ENCODE peak calls at places on chromosome 4, in eight cellular contexts. One of them, this sample, is unnamed.

GRCh38 chr4:159455675-159456235 is 352.9 kb downstream of the RAPGEF2 start:
- DNase-seq in activated B cell treated with CpG ODN at 0.5 μM for 24 hours: no peak
- DNase-seq in tibial artery: no peak
- DNase-seq in psoas muscle: no peak
- DNase-seq in neural crest cell: peak
- DNase-seq in kidney epithelial cell: no peak
- DNase-seq in AG09309: no peak
- DNase-seq in AG10803: peak
- DNase-seq in this sample: no peak

GRCh38 chr4:88457307-88458090 is 580 bp downstream of the HERC5 start:
- DNase-seq in neural crest cell: no peak
- DNase-seq in AG10803: peak
- DNase-seq in AG09309: no peak
- DNase-seq in kidney epithelial cell: no peak
- DNase-seq in psoas muscle: peak
- DNase-seq in tibial artery: peak
- DNase-seq in activated B cell treated with CpG ODN at 0.5 μM for 24 hours: no peak
- DNase-seq in this sample: no peak

GRCh38 chr4:13348216-13348615 is 135.9 kb downstream of the RAB28 start:
- DNase-seq in psoas muscle: no peak
- DNase-seq in activated B cell treated with CpG ODN at 0.5 μM for 24 hours: no peak
- DNase-seq in AG10803: no peak
- DNase-seq in AG09309: no peak
- DNase-seq in tibial artery: no peak
- DNase-seq in kidney epithelial cell: no peak
- DNase-seq in neural crest cell: no peak
- DNase-seq in this sample: no peak

GRCh38 chr4:117085185-117085701 is at the start of gene TRAM1L1:
- DNase-seq in tibial artery: no peak
- DNase-seq in kidney epithelial cell: peak
- DNase-seq in activated B cell treated with CpG ODN at 0.5 μM for 24 hours: no peak
- DNase-seq in AG09309: no peak
- DNase-seq in psoas muscle: peak
- DNase-seq in neural crest cell: peak
- DNase-seq in AG10803: peak
- DNase-seq in this sample: peak

GRCh38 chr4:174674305-174674840 is 152.1 kb upstream of the HPGD start:
- DNase-seq in activated B cell treated with CpG ODN at 0.5 μM for 24 hours: no peak
- DNase-seq in neural crest cell: no peak
- DNase-seq in tibial artery: no peak
- DNase-seq in kidney epithelial cell: peak
- DNase-seq in psoas muscle: no peak
- DNase-seq in AG10803: peak
- DNase-seq in AG09309: peak
- DNase-seq in this sample: no peak

GRCh38 chr4:153758136-153758535 is 1.7 kb downstream of the RNF175 start:
- DNase-seq in kidney epithelial cell: no peak
- DNase-seq in AG10803: no peak
- DNase-seq in neural crest cell: no peak
- DNase-seq in tibial artery: no peak
- DNase-seq in activated B cell treated with CpG ODN at 0.5 μM for 24 hours: no peak
- DNase-seq in AG09309: no peak
- DNase-seq in psoas muscle: no peak
- DNase-seq in this sample: no peak

GRCh38 chr4:42778349-42778748 is 114.2 kb upstream of the GRXCR1 start:
- DNase-seq in neural crest cell: no peak
- DNase-seq in tibial artery: no peak
- DNase-seq in AG09309: no peak
- DNase-seq in kidney epithelial cell: no peak
- DNase-seq in psoas muscle: no peak
- DNase-seq in activated B cell treated with CpG ODN at 0.5 μM for 24 hours: no peak
- DNase-seq in AG10803: no peak
- DNase-seq in this sample: no peak

GRCh38 chr4:153792007-153792892 is 3.4 kb upstream of the SFRP2 start:
- DNase-seq in tibial artery: peak
- DNase-seq in activated B cell treated with CpG ODN at 0.5 μM for 24 hours: no peak
- DNase-seq in neural crest cell: peak
- DNase-seq in AG09309: no peak
- DNase-seq in AG10803: peak
- DNase-seq in kidney epithelial cell: no peak
- DNase-seq in psoas muscle: peak
- DNase-seq in this sample: no peak

GRCh38 chr4:107094332-107094731 is 58.2 kb upstream of the DKK2 start:
- DNase-seq in AG10803: peak
- DNase-seq in kidney epithelial cell: peak
- DNase-seq in neural crest cell: no peak
- DNase-seq in activated B cell treated with CpG ODN at 0.5 μM for 24 hours: no peak
- DNase-seq in AG09309: peak
- DNase-seq in psoas muscle: no peak
- DNase-seq in tibial artery: no peak
- DNase-seq in this sample: no peak

GRCh38 chr4:107896158-107896645 is 35.1 kb upstream of the CYP2U1 start:
- DNase-seq in AG09309: peak
- DNase-seq in kidney epithelial cell: peak
- DNase-seq in psoas muscle: no peak
- DNase-seq in activated B cell treated with CpG ODN at 0.5 μM for 24 hours: no peak
- DNase-seq in neural crest cell: no peak
- DNase-seq in AG10803: peak
- DNase-seq in tibial artery: no peak
- DNase-seq in this sample: peak

GRCh38 chr4:118224239-118224829 is 128.5 kb downstream of the PRSS12 start:
- DNase-seq in tibial artery: no peak
- DNase-seq in activated B cell treated with CpG ODN at 0.5 μM for 24 hours: no peak
- DNase-seq in neural crest cell: no peak
- DNase-seq in psoas muscle: no peak
- DNase-seq in AG09309: peak
- DNase-seq in kidney epithelial cell: peak
- DNase-seq in AG10803: peak
- DNase-seq in this sample: peak

GRCh38 chr4:173168396-173169177 is at the start of gene GALNT7:
- DNase-seq in kidney epithelial cell: no peak
- DNase-seq in activated B cell treated with CpG ODN at 0.5 μM for 24 hours: peak
- DNase-seq in AG10803: peak
- DNase-seq in tibial artery: peak
- DNase-seq in AG09309: no peak
- DNase-seq in psoas muscle: peak
- DNase-seq in neural crest cell: peak
- DNase-seq in this sample: no peak

GRCh38 chr4:72525938-72526337 is 43.1 kb downstream of the ADAMTS3 start:
- DNase-seq in kidney epithelial cell: peak
- DNase-seq in activated B cell treated with CpG ODN at 0.5 μM for 24 hours: no peak
- DNase-seq in psoas muscle: peak
- DNase-seq in tibial artery: peak
- DNase-seq in AG10803: peak
- DNase-seq in AG09309: peak
- DNase-seq in neural crest cell: no peak
- DNase-seq in this sample: peak

GRCh38 chr4:53141308-53141707 is 224.6 kb downstream of the SCFD2 start:
- DNase-seq in tibial artery: no peak
- DNase-seq in AG09309: no peak
- DNase-seq in kidney epithelial cell: no peak
- DNase-seq in neural crest cell: no peak
- DNase-seq in psoas muscle: no peak
- DNase-seq in activated B cell treated with CpG ODN at 0.5 μM for 24 hours: no peak
- DNase-seq in AG10803: peak
- DNase-seq in this sample: no peak

GRCh38 chr4:12902735-12903134 is 581.4 kb downstream of the RAB28 start:
- DNase-seq in activated B cell treated with CpG ODN at 0.5 μM for 24 hours: no peak
- DNase-seq in kidney epithelial cell: no peak
- DNase-seq in AG10803: no peak
- DNase-seq in AG09309: no peak
- DNase-seq in neural crest cell: no peak
- DNase-seq in tibial artery: no peak
- DNase-seq in psoas muscle: no peak
- DNase-seq in this sample: no peak

GRCh38 chr4:62161446-62161845 is 961.3 kb downstream of the ADGRL3 start:
- DNase-seq in tibial artery: no peak
- DNase-seq in neural crest cell: no peak
- DNase-seq in AG09309: no peak
- DNase-seq in AG10803: no peak
- DNase-seq in psoas muscle: no peak
- DNase-seq in activated B cell treated with CpG ODN at 0.5 μM for 24 hours: no peak
- DNase-seq in kidney epithelial cell: no peak
- DNase-seq in this sample: peak

GRCh38 chr4:62159306-62159705 is 959.2 kb downstream of the ADGRL3 start:
- DNase-seq in kidney epithelial cell: no peak
- DNase-seq in AG09309: no peak
- DNase-seq in psoas muscle: no peak
- DNase-seq in activated B cell treated with CpG ODN at 0.5 μM for 24 hours: no peak
- DNase-seq in AG10803: no peak
- DNase-seq in neural crest cell: no peak
- DNase-seq in tibial artery: no peak
- DNase-seq in this sample: no peak

GRCh38 chr4:62159876-62160275 is 959.8 kb downstream of the ADGRL3 start:
- DNase-seq in AG09309: no peak
- DNase-seq in psoas muscle: no peak
- DNase-seq in neural crest cell: no peak
- DNase-seq in activated B cell treated with CpG ODN at 0.5 μM for 24 hours: no peak
- DNase-seq in kidney epithelial cell: no peak
- DNase-seq in tibial artery: no peak
- DNase-seq in AG10803: no peak
- DNase-seq in this sample: no peak

DNA sequence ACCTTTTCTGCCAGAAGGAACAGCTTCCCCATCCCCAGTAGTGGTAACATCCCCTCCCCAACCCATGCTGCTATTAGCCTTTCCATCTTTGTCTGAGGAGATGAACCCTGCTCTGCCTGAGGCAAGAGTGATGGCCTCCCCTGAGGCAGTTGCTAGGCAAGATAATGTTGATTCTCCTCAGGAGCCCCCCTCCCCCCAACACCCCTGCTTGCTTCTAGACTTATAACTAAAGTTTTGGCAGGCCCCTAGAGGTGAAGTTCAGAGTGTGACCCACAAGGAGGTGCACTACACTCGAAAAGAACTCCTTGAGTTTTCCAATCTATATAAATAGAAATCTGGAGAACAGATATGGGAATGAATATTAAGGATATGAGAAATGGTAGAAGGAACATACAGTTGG is 962.5 kb downstream of the ADGRL3 start:
- DNase-seq in AG09309: no peak
- DNase-seq in neural crest cell: no peak
- DNase-seq in AG10803: no peak
- DNase-seq in tibial artery: no peak
- DNase-seq in activated B cell treated with CpG ODN at 0.5 μM for 24 hours: no peak
- DNase-seq in kidney epithelial cell: no peak
- DNase-seq in psoas muscle: no peak
- DNase-seq in this sample: no peak
- TF ChIP-seq CTCF in AG09309: no peak
- TF ChIP-seq CTCF in neural crest cell: no peak
- TF ChIP-seq CTCF in AG10803: no peak
- TF ChIP-seq CTCF in tibial artery: no peak
- TF ChIP-seq CTCF in activated B cell treated with CpG ODN at 0.5 μM for 24 hours: no peak
- TF ChIP-seq CTCF in kidney epithelial cell: no peak
- TF ChIP-seq CTCF in psoas muscle: no peak
- TF ChIP-seq CTCF in this sample: no peak

DNA sequence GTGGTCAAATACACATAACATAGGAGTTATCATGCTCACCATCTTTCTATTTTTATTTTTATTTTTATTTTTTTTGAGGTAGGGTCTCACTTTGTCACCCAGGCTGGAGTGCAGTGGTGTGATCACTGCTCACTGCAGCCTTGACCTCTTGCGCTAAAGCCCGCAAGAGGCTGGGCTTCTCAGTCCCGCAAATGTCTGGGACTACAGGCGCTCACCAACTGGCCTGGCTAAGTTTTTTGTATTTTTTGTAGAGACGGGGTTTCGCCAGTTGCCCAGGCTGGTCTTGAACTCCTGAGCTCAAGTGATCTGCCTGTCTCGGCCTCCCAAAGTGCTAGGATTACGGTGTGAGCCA is 295 bp upstream of the TLR10 start:
- DNase-seq in kidney epithelial cell: no peak
- DNase-seq in AG09309: no peak
- DNase-seq in psoas muscle: no peak
- DNase-seq in AG10803: no peak
- DNase-seq in activated B cell treated with CpG ODN at 0.5 μM for 24 hours: no peak
- DNase-seq in tibial artery: no peak
- DNase-seq in neural crest cell: no peak
- DNase-seq in this sample: no peak
- TF ChIP-seq CTCF in kidney epithelial cell: no peak
- TF ChIP-seq CTCF in AG09309: no peak
- TF ChIP-seq CTCF in psoas muscle: no peak
- TF ChIP-seq CTCF in AG10803: no peak
- TF ChIP-seq CTCF in activated B cell treated with CpG ODN at 0.5 μM for 24 hours: no peak
- TF ChIP-seq CTCF in tibial artery: peak
- TF ChIP-seq CTCF in neural crest cell: peak
- TF ChIP-seq CTCF in this sample: no peak

GRCh38 chr4:8021796-8022195 is 82.1 kb upstream of the AFAP1 start:
- DNase-seq in activated B cell treated with CpG ODN at 0.5 μM for 24 hours: no peak
- DNase-seq in tibial artery: no peak
- DNase-seq in kidney epithelial cell: no peak
- DNase-seq in AG10803: no peak
- DNase-seq in psoas muscle: peak
- DNase-seq in AG09309: no peak
- DNase-seq in neural crest cell: no peak
- DNase-seq in this sample: no peak
- TF ChIP-seq CTCF in activated B cell treated with CpG ODN at 0.5 μM for 24 hours: no peak
- TF ChIP-seq CTCF in tibial artery: no peak
- TF ChIP-seq CTCF in kidney epithelial cell: peak
- TF ChIP-seq CTCF in AG10803: no peak
- TF ChIP-seq CTCF in psoas muscle: no peak
- TF ChIP-seq CTCF in AG09309: peak
- TF ChIP-seq CTCF in neural crest cell: no peak
- TF ChIP-seq CTCF in this sample: peak

GRCh38 chr4:85864806-85865205 is 389.9 kb downstream of the ARHGAP24 start:
- DNase-seq in AG09309: no peak
- DNase-seq in kidney epithelial cell: no peak
- DNase-seq in tibial artery: no peak
- DNase-seq in psoas muscle: no peak
- DNase-seq in activated B cell treated with CpG ODN at 0.5 μM for 24 hours: no peak
- DNase-seq in neural crest cell: no peak
- DNase-seq in AG10803: no peak
- DNase-seq in this sample: no peak

GRCh38 chr4:85866508-85866907 is 391.6 kb downstream of the ARHGAP24 start:
- DNase-seq in tibial artery: no peak
- DNase-seq in AG09309: no peak
- DNase-seq in kidney epithelial cell: no peak
- DNase-seq in psoas muscle: no peak
- DNase-seq in neural crest cell: no peak
- DNase-seq in AG10803: peak
- DNase-seq in activated B cell treated with CpG ODN at 0.5 μM for 24 hours: no peak
- DNase-seq in this sample: no peak

GRCh38 chr4:85867281-85867680 is 392.3 kb downstream of the ARHGAP24 start:
- DNase-seq in activated B cell treated with CpG ODN at 0.5 μM for 24 hours: no peak
- DNase-seq in neural crest cell: no peak
- DNase-seq in tibial artery: no peak
- DNase-seq in AG10803: peak
- DNase-seq in psoas muscle: no peak
- DNase-seq in kidney epithelial cell: no peak
- DNase-seq in AG09309: no peak
- DNase-seq in this sample: no peak

GRCh38 chr4:85862896-85863295 is 387.9 kb downstream of the ARHGAP24 start:
- DNase-seq in AG10803: no peak
- DNase-seq in activated B cell treated with CpG ODN at 0.5 μM for 24 hours: no peak
- DNase-seq in AG09309: no peak
- DNase-seq in tibial artery: no peak
- DNase-seq in kidney epithelial cell: no peak
- DNase-seq in psoas muscle: no peak
- DNase-seq in neural crest cell: no peak
- DNase-seq in this sample: no peak

DNA sequence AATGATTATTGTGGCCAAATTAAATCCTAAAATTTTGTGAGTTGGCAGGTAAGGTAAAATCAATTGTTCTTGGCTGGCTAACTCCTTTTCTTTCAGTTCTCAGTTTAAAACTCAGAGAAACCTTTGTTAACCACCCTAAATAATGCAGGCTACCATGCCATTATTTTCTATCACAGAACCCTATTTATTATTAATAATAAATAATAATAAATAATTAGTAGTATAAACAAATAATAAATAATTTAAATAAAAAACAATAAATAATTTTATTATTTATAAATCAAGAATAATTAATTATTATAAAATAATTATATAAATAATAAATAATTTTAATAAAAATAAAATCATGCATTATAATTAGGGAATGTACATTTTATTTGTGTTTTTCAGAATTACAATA is 390.3 kb downstream of the ARHGAP24 start:
- DNase-seq in activated B cell treated with CpG ODN at 0.5 μM for 24 hours: no peak
- DNase-seq in psoas muscle: no peak
- DNase-seq in neural crest cell: no peak
- DNase-seq in AG10803: no peak
- DNase-seq in tibial artery: no peak
- DNase-seq in AG09309: no peak
- DNase-seq in kidney epithelial cell: no peak
- DNase-seq in this sample: no peak
- TF ChIP-seq CTCF in activated B cell treated with CpG ODN at 0.5 μM for 24 hours: no peak
- TF ChIP-seq CTCF in psoas muscle: no peak
- TF ChIP-seq CTCF in neural crest cell: no peak
- TF ChIP-seq CTCF in AG10803: no peak
- TF ChIP-seq CTCF in tibial artery: no peak
- TF ChIP-seq CTCF in AG09309: no peak
- TF ChIP-seq CTCF in kidney epithelial cell: no peak
- TF ChIP-seq CTCF in this sample: no peak

This sample was measured in retinal pigment epithelial cell.